ENCODE peak calls at places on chromosomes 4 and X, in seven cellular contexts. V is SIG-M5; E is activated CD4-positive, alpha-beta T cell treated with anti-CD3 and anti-CD28 coated beads, Interleukin-2, amount 50 U/mL, for 1 hour; N is activated gamma-delta T cell treated with Interleukin-2 at 50 U/mL for 16 hours; B is stimulated activated CD8-positive, alpha-beta memory T cell treated with anti-CD3 and anti-CD28 coated beads, Interleukin-4, amount 100 ng/mL, for 1 hour; M is stromal cell of bone marrow; F is left ventricle myocardium inferior. Y is an unnamed sample.

GRCh38 chrX:118156953-118157608 is 40.5 kb upstream of the KLHL13 start:
- DNase-seq in V (no peak), E (no peak), N (no peak), B (no peak), M (no peak), F (no peak), Y (no peak)

GRCh38 chr4:56640907-56641493 is 40.1 kb downstream of the HOPX start:
- DNase-seq in V (no peak), E (no peak), N (no peak), B (no peak), M (no peak), F (no peak), Y (no peak)

GRCh38 chr4:4801013-4801412 is 58.5 kb upstream of the MSX1 start:
- DNase-seq in V (no peak), E (no peak), N (no peak), B (no peak), M (no peak), F (no peak), Y (no peak)

GRCh38 chr4:186486172-186486571 is 69.2 kb downstream of the MTNR1A start:
- DNase-seq in V (no peak), E (no peak), N (no peak), B (no peak), M (no peak), F (no peak), Y (peak)

GRCh38 chrX:112677167-112677566 is 2.6 kb downstream of the LHFPL1 start:
- DNase-seq in V (no peak), E (no peak), N (no peak), B (no peak), M (no peak), F (peak), Y (no peak)

GRCh38 chr4:78136109-78137081 is 79.3 kb downstream of the FRAS1 start:
- DNase-seq in V (no peak), E (no peak), N (no peak), B (no peak), M (no peak), F (no peak), Y (no peak)

GRCh38 chrX:2188316-2188715 is 312.5 kb downstream of the DHRSX start:
- DNase-seq in V (no peak), E (peak), N (no peak), B (no peak), M (no peak), F (no peak), Y (no peak)

GRCh38 chrX:102720237-102721168 is at the start of gene GPRASP3:
- DNase-seq in V (no peak), E (peak), N (peak), B (peak), M (peak), F (peak), Y (peak)

GRCh38 chr4:7967501-7968261 is 28.0 kb upstream of the AFAP1 start:
- DNase-seq in V (no peak), E (no peak), N (no peak), B (no peak), M (no peak), F (peak), Y (no peak)

GRCh38 chr4:145937021-145937861 is 1.4 kb downstream of the ZNF827 start:
- DNase-seq in V (no peak), E (peak), N (peak), B (peak), M (no peak), F (peak), Y (peak)

GRCh38 chrX:103210056-103210455 is 4.9 kb upstream of the BEX4 start:
- DNase-seq in V (no peak), E (no peak), N (no peak), B (no peak), M (no peak), F (no peak), Y (no peak)

GRCh38 chr4:106628616-106629606 is 260.3 kb upstream of the GIMD1 start:
- DNase-seq in V (no peak), E (no peak), N (no peak), B (no peak), M (no peak), F (no peak), Y (no peak)

GRCh38 chr4:150145090-150145949 is 67.1 kb downstream of the DCLK2 start:
- DNase-seq in V (no peak), E (no peak), N (no peak), B (no peak), M (no peak), F (no peak), Y (no peak)